ENCODE peak calls at places on chromosomes 13 and 19, in six cellular contexts. P is EH, F is A673, J is stomach, G is T-helper 9 cell, Z is Caki2. H is an unnamed sample.

GRCh38 chr13:33270906-33271538 is 14.5 kb downstream of the STARD13 start:
- DNase-seq in P (peak; percentile 44), F (no peak), J (no peak), G (no peak), Z (no peak), H (no peak)

GRCh38 chr19:51354742-51355148 is 11.4 kb downstream of the ETFB start:
- DNase-seq in P (no peak), F (peak; percentile 37), J (no peak), G (no peak), Z (no peak), H (peak; percentile 17)

GRCh38 chr13:54950546-54950945 is 1921.9 kb downstream of the OLFM4 start:
- DNase-seq in P (no peak), F (no peak), J (no peak), G (no peak), Z (no peak), H (no peak)

GRCh38 chr19:1261512-1261862 is 7.6 kb upstream of the CIRBP start:
- DNase-seq in P (no peak), F (peak; percentile 75), J (no peak), G (no peak), Z (no peak), H (no peak)

GRCh38 chr19:40604647-40605200 is 3.6 kb downstream of the LTBP4 start:
- DNase-seq in P (no peak), F (no peak), J (no peak), G (no peak), Z (no peak), H (no peak)

GRCh38 chr13:67549331-67549730 is 319.2 kb upstream of the PCDH9 start:
- DNase-seq in P (no peak), F (no peak), J (no peak), G (no peak), Z (peak; percentile 1), H (peak; percentile 95)

GRCh38 chr13:23806874-23807522 is 82.2 kb downstream of the MIPEP start:
- DNase-seq in P (no peak), F (no peak), J (no peak), G (no peak), Z (no peak), H (no peak)

GRCh38 chr13:30126903-30127428 is 180.4 kb downstream of the KATNAL1 start:
- DNase-seq in P (peak; percentile 95), F (no peak), J (peak; percentile 71), G (no peak), Z (no peak), H (peak; percentile 41)

GRCh38 chr13:62129000-62129551 is 713.4 kb upstream of the PCDH20 start:
- DNase-seq in P (no peak), F (no peak), J (no peak), G (no peak), Z (no peak), H (no peak)

GRCh38 chr13:49303533-49304252 is 56.0 kb downstream of the CDADC1 start:
- DNase-seq in P (no peak), F (no peak), J (peak; percentile 71), G (no peak), Z (peak; percentile 53), H (no peak)

GRCh38 chr13:101700598-101700997 is 248.1 kb downstream of the ITGBL1 start:
- DNase-seq in P (peak; percentile 67), F (no peak), J (no peak), G (no peak), Z (no peak), H (peak; percentile 79)

GRCh38 chr13:26590379-26590778 is 32.9 kb downstream of the WASF3 start:
- DNase-seq in P (no peak), F (no peak), J (no peak), G (no peak), Z (no peak), H (no peak)

GRCh38 chr13:21670006-21670882 is 629 bp upstream of the FGF9 start:
- DNase-seq in P (peak; percentile 46), F (peak; percentile 61), J (peak; percentile 48), G (peak; percentile 38), Z (peak; percentile 63), H (peak; percentile 73)

GRCh38 chr19:39843919-39844793 is 2.0 kb downstream of the FBL start:
- DNase-seq in P (peak; percentile 54), F (peak; percentile 71), J (no peak), G (no peak), Z (peak; percentile 36), H (peak; percentile 61)

GRCh38 chr19:39262496-39262895 is 5.7 kb upstream of the IFNL2 start:
- DNase-seq in P (no peak), F (no peak), J (no peak), G (no peak), Z (no peak), H (no peak)

GRCh38 chr13:33053397-33054066 is 37.3 kb downstream of the KL start:
- DNase-seq in P (peak; percentile 11), F (no peak), J (no peak), G (no peak), Z (no peak), H (peak; percentile 29)

GRCh38 chr19:6711605-6712004 is 8.8 kb downstream of the C3 start:
- DNase-seq in P (no peak), F (no peak), J (no peak), G (no peak), Z (no peak), H (no peak)

GRCh38 chr19:13150919-13151604 is 851 bp downstream of the IER2 start:
- DNase-seq in P (no peak), F (peak; percentile 49), J (no peak), G (no peak), Z (no peak), H (no peak)

GRCh38 chr19:6713773-6714692 is 6.4 kb downstream of the C3 start:
- DNase-seq in P (no peak), F (no peak), J (no peak), G (no peak), Z (no peak), H (no peak)

GRCh38 chr13:76812206-76812882 is 73.9 kb downstream of the KCTD12 start:
- DNase-seq in P (peak; percentile 19), F (peak; percentile 31), J (no peak), G (no peak), Z (no peak), H (no peak)

GRCh38 chr13:26457212-26457611 is 100.3 kb upstream of the WASF3 start:
- DNase-seq in P (peak; percentile 78), F (no peak), J (no peak), G (no peak), Z (no peak), H (no peak)

GRCh38 chr13:29855009-29855408 is 4.6 kb upstream of the UBL3 start:
- DNase-seq in P (no peak), F (no peak), J (no peak), G (no peak), Z (no peak), H (no peak)

GRCh38 chr13:51223284-51224270 is 1.4 kb downstream of the FAM124A start:
- DNase-seq in P (no peak), F (peak; percentile 17), J (no peak), G (no peak), Z (no peak), H (no peak)

GRCh38 chr13:34452831-34453230 is 489.2 kb upstream of the NBEA start:
- DNase-seq in P (no peak), F (no peak), J (no peak), G (no peak), Z (no peak), H (no peak)

GRCh38 chr19:49119411-49120324 is at the start of gene PPFIA3:
- DNase-seq in P (peak; percentile 76), F (peak; percentile 42), J (peak; percentile 77), G (no peak), Z (peak; percentile 58), H (peak; percentile 55)

GRCh38 chr13:110265341-110265681 is 41.6 kb downstream of the COL4A1 start:
- DNase-seq in P (no peak), F (no peak), J (no peak), G (no peak), Z (no peak), H (no peak)

GRCh38 chr13:43489168-43489730 is 297.5 kb downstream of the ENOX1 start:
- DNase-seq in P (no peak), F (no peak), J (no peak), G (no peak), Z (no peak), H (no peak)

GRCh38 chr13:112057736-112058518 is 9.0 kb upstream of the SOX1 start:
- DNase-seq in P (no peak), F (peak; percentile 43), J (no peak), G (no peak), Z (no peak), H (no peak)

GRCh38 chr19:4639531-4640246 is 373 bp downstream of the TNFAIP8L1 start:
- DNase-seq in P (no peak), F (no peak), J (no peak), G (no peak), Z (no peak), H (no peak)

GRCh38 chr19:44696939-44697669 is 1.8 kb upstream of the CEACAM16 start:
- DNase-seq in P (no peak), F (no peak), J (no peak), G (no peak), Z (no peak), H (no peak)

GRCh38 chr19:2983351-2984195 is 6.2 kb downstream of the TLE6 start:
- DNase-seq in P (peak; percentile 59), F (peak; percentile 99), J (no peak), G (no peak), Z (no peak), H (peak; percentile 84)

GRCh38 chr13:50236898-50237318 is 221.7 kb downstream of the KCNRG start:
- DNase-seq in P (no peak), F (no peak), J (no peak), G (no peak), Z (no peak), H (peak; percentile 8)

GRCh38 chr19:55340784-55341147 is 1.1 kb downstream of the KMT5C start:
- DNase-seq in P (no peak), F (peak; percentile 40), J (no peak), G (no peak), Z (no peak), H (no peak)

GRCh38 chr19:18436651-18437478 is 1.1 kb downstream of the ISYNA1 start:
- DNase-seq in P (peak; percentile 89), F (peak; percentile 96), J (peak; percentile 75), G (peak; percentile 68), Z (peak; percentile 95), H (peak; percentile 86)

GRCh38 chr13:97369269-97369893 is 64.6 kb upstream of the RAP2A start:
- DNase-seq in P (peak; percentile 30), F (peak; percentile 31), J (no peak), G (no peak), Z (no peak), H (no peak)

GRCh38 chr13:108878732-108879131 is 249.3 kb downstream of the MYO16 start:
- DNase-seq in P (no peak), F (no peak), J (no peak), G (no peak), Z (no peak), H (no peak)

GRCh38 chr19:34224996-34225658 is 29.2 kb upstream of the GARRE1 start:
- DNase-seq in P (peak; percentile 78), F (no peak), J (no peak), G (no peak), Z (peak; percentile 35), H (peak; percentile 61)

GRCh38 chr19:33461256-33462111 is 60.1 kb downstream of the PEPD start:
- DNase-seq in P (no peak), F (no peak), J (no peak), G (no peak), Z (no peak), H (no peak)

GRCh38 chr19:38209671-38210457 is 14.2 kb downstream of the DPF1 start:
- DNase-seq in P (peak; percentile 61), F (no peak), J (peak; percentile 49), G (no peak), Z (no peak), H (peak; percentile 35)

GRCh38 chr19:917323-918151 is at the start of gene KISS1R:
- DNase-seq in P (peak; percentile 33), F (peak; percentile 50), J (peak; percentile 44), G (no peak), Z (no peak), H (no peak)